ENCODE peak calls at places on chromosomes 12 and 14, in nine cellular contexts. One of them, this sample, is unnamed.

GRCh38 chr14:68397827-68398226 is 395.0 kb downstream of the ZFP36L1 start:
- DNase-seq in fibroblast of lung: peak; percentile 82
- DNase-seq in CD4-positive, alpha-beta T cell: no peak
- DNase-seq in heart right ventricle: no peak
- DNase-seq in endodermal cell: no peak
- DNase-seq in MM.1S: no peak
- DNase-seq in Peyer's patch: no peak
- DNase-seq in GM06990: no peak
- DNase-seq in neural progenitor cell: no peak
- DNase-seq in this sample: peak; percentile 73

GRCh38 chr12:104669851-104670337 is 213.1 kb downstream of the CHST11 start:
- DNase-seq in fibroblast of lung: peak; percentile 66
- DNase-seq in CD4-positive, alpha-beta T cell: peak; percentile 11
- DNase-seq in heart right ventricle: peak; percentile 56
- DNase-seq in endodermal cell: peak; percentile 65
- DNase-seq in MM.1S: peak; percentile 26
- DNase-seq in Peyer's patch: no peak
- DNase-seq in GM06990: peak; percentile 76
- DNase-seq in neural progenitor cell: no peak
- DNase-seq in this sample: no peak

GRCh38 chr14:71533396-71533795 is 398.8 kb upstream of the RGS6 start:
- DNase-seq in fibroblast of lung: peak; percentile 88
- DNase-seq in CD4-positive, alpha-beta T cell: no peak
- DNase-seq in heart right ventricle: no peak
- DNase-seq in endodermal cell: no peak
- DNase-seq in MM.1S: no peak
- DNase-seq in Peyer's patch: no peak
- DNase-seq in GM06990: no peak
- DNase-seq in neural progenitor cell: no peak
- DNase-seq in this sample: no peak

GRCh38 chr14:72610096-72610830 is 283.6 kb downstream of the DPF3 start:
- DNase-seq in fibroblast of lung: no peak
- DNase-seq in CD4-positive, alpha-beta T cell: no peak
- DNase-seq in heart right ventricle: no peak
- DNase-seq in endodermal cell: peak; percentile 20
- DNase-seq in MM.1S: no peak
- DNase-seq in Peyer's patch: no peak
- DNase-seq in GM06990: no peak
- DNase-seq in neural progenitor cell: no peak
- DNase-seq in this sample: no peak

GRCh38 chr14:46344327-46344937 is 307.1 kb downstream of the RPL10L start:
- DNase-seq in fibroblast of lung: peak; percentile 10
- DNase-seq in CD4-positive, alpha-beta T cell: no peak
- DNase-seq in heart right ventricle: no peak
- DNase-seq in endodermal cell: peak; percentile 62
- DNase-seq in MM.1S: peak; percentile 44
- DNase-seq in Peyer's patch: no peak
- DNase-seq in GM06990: no peak
- DNase-seq in neural progenitor cell: peak; percentile 66
- DNase-seq in this sample: no peak

GRCh38 chr12:46572644-46573630 is 200.4 kb upstream of the SLC38A2 start:
- DNase-seq in fibroblast of lung: no peak
- DNase-seq in CD4-positive, alpha-beta T cell: no peak
- DNase-seq in heart right ventricle: no peak
- DNase-seq in endodermal cell: no peak
- DNase-seq in MM.1S: no peak
- DNase-seq in Peyer's patch: no peak
- DNase-seq in GM06990: no peak
- DNase-seq in neural progenitor cell: no peak
- DNase-seq in this sample: no peak

GRCh38 chr14:45361727-45362126 is 108.7 kb upstream of the MIS18BP1 start:
- DNase-seq in fibroblast of lung: peak; percentile 1
- DNase-seq in CD4-positive, alpha-beta T cell: no peak
- DNase-seq in heart right ventricle: no peak
- DNase-seq in endodermal cell: no peak
- DNase-seq in MM.1S: no peak
- DNase-seq in Peyer's patch: no peak
- DNase-seq in GM06990: no peak
- DNase-seq in neural progenitor cell: no peak
- DNase-seq in this sample: no peak

GRCh38 chr12:1830981-1831930 is 10.9 kb downstream of the LRTM2 start:
- DNase-seq in fibroblast of lung: peak; percentile 54
- DNase-seq in CD4-positive, alpha-beta T cell: no peak
- DNase-seq in heart right ventricle: peak; percentile 61
- DNase-seq in endodermal cell: peak; percentile 97
- DNase-seq in MM.1S: peak; percentile 25
- DNase-seq in Peyer's patch: no peak
- DNase-seq in GM06990: no peak
- DNase-seq in neural progenitor cell: peak; percentile 95
- DNase-seq in this sample: no peak

GRCh38 chr14:99995700-99996356 is 69.4 kb upstream of the EVL start:
- DNase-seq in fibroblast of lung: peak; percentile 28
- DNase-seq in CD4-positive, alpha-beta T cell: peak; percentile 48
- DNase-seq in heart right ventricle: peak; percentile 58
- DNase-seq in endodermal cell: peak; percentile 91
- DNase-seq in MM.1S: peak; percentile 64
- DNase-seq in Peyer's patch: peak; percentile 59
- DNase-seq in GM06990: peak; percentile 57
- DNase-seq in neural progenitor cell: peak; percentile 76
- DNase-seq in this sample: no peak

GRCh38 chr12:121805171-121805687 is 1.4 kb downstream of the SETD1B start:
- DNase-seq in fibroblast of lung: no peak
- DNase-seq in CD4-positive, alpha-beta T cell: no peak
- DNase-seq in heart right ventricle: no peak
- DNase-seq in endodermal cell: peak; percentile 77
- DNase-seq in MM.1S: no peak
- DNase-seq in Peyer's patch: peak; percentile 58
- DNase-seq in GM06990: no peak
- DNase-seq in neural progenitor cell: peak; percentile 52
- DNase-seq in this sample: no peak

GRCh38 chr12:47777741-47778558 is 4.9 kb downstream of the SLC48A1 start:
- DNase-seq in fibroblast of lung: no peak
- DNase-seq in CD4-positive, alpha-beta T cell: no peak
- DNase-seq in heart right ventricle: no peak
- DNase-seq in endodermal cell: no peak
- DNase-seq in MM.1S: no peak
- DNase-seq in Peyer's patch: no peak
- DNase-seq in GM06990: no peak
- DNase-seq in neural progenitor cell: no peak
- DNase-seq in this sample: no peak

GRCh38 chr12:118035194-118036041 is 18.9 kb downstream of the RFC5 start:
- DNase-seq in fibroblast of lung: peak; percentile 31
- DNase-seq in CD4-positive, alpha-beta T cell: no peak
- DNase-seq in heart right ventricle: no peak
- DNase-seq in endodermal cell: peak; percentile 70
- DNase-seq in MM.1S: peak; percentile 13
- DNase-seq in Peyer's patch: no peak
- DNase-seq in GM06990: peak; percentile 81
- DNase-seq in neural progenitor cell: peak; percentile 5
- DNase-seq in this sample: no peak

GRCh38 chr12:112858776-112859175 is 48.0 kb upstream of the OAS1 start:
- DNase-seq in fibroblast of lung: no peak
- DNase-seq in CD4-positive, alpha-beta T cell: no peak
- DNase-seq in heart right ventricle: no peak
- DNase-seq in endodermal cell: no peak
- DNase-seq in MM.1S: no peak
- DNase-seq in Peyer's patch: no peak
- DNase-seq in GM06990: no peak
- DNase-seq in neural progenitor cell: no peak
- DNase-seq in this sample: no peak

GRCh38 chr14:104142136-104143041 is 4.0 kb downstream of the KIF26A start:
- DNase-seq in fibroblast of lung: no peak
- DNase-seq in CD4-positive, alpha-beta T cell: peak; percentile 3
- DNase-seq in heart right ventricle: no peak
- DNase-seq in endodermal cell: peak; percentile 26
- DNase-seq in MM.1S: no peak
- DNase-seq in Peyer's patch: peak; percentile 22
- DNase-seq in GM06990: no peak
- DNase-seq in neural progenitor cell: no peak
- DNase-seq in this sample: no peak
- TF ChIP-seq CTCF in fibroblast of lung: no peak
- TF ChIP-seq CTCF in CD4-positive, alpha-beta T cell: no peak
- TF ChIP-seq CTCF in heart right ventricle: no peak
- TF ChIP-seq CTCF in endodermal cell: no peak
- TF ChIP-seq CTCF in MM.1S: no peak
- TF ChIP-seq CTCF in Peyer's patch: no peak
- TF ChIP-seq CTCF in GM06990: no peak
- TF ChIP-seq CTCF in neural progenitor cell: no peak
- TF ChIP-seq CTCF in this sample: no peak

DNA sequence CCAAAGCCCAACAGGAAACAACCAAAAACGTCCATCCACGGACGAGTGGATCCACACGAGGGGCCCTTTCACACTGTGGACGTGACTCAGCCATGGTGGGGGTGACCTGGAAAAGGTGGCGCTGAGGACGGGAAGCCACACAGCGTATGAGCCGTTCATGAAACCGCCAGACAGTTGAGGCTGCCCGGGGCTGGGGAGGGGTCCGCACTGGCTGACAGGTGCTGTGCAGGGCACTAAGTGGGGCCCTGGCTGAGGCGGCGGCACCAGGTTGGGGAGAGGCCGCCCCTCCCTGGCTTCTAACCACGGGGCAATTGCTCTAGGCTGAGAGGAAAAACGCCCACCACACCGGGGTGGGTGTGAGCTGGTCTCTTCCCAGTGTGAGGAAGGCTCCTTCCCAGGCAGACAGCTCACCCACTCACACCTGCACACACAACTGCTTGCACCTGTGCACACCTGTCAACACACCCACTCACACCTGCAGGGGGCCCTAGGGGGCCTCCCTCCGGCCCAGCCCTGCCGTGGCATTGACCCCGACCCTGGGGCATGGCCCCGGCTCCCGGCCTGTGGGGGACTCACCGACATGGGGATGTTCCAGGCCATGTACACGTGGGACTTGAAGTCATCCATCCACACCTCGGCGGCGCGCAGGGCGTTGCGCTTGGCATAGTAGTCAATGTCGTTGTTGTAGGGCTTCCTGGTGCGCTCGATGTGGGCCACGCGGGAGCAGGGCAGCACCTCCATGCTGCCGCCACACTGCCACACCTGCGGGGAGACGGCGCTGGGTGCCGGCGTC is 58.9 kb downstream of the NOC4L start:
- DNase-seq in fibroblast of lung: no peak
- DNase-seq in CD4-positive, alpha-beta T cell: no peak
- DNase-seq in heart right ventricle: no peak
- DNase-seq in endodermal cell: no peak
- DNase-seq in MM.1S: no peak
- DNase-seq in Peyer's patch: no peak
- DNase-seq in GM06990: no peak
- DNase-seq in neural progenitor cell: no peak
- DNase-seq in this sample: no peak
- H3K27me3 ChIP-seq in fibroblast of lung: peaks cover 21% of the 10 kb centered on the region
- H3K27me3 ChIP-seq in CD4-positive, alpha-beta T cell: peaks cover 31% of the 10 kb centered on the region
- H3K27me3 ChIP-seq in heart right ventricle: peaks cover 85% of the 10 kb centered on the region
- H3K27me3 ChIP-seq in endodermal cell: no peaks in the 10 kb centered on the region
- H3K27me3 ChIP-seq in MM.1S: peaks cover 21% of the 10 kb centered on the region
- H3K27me3 ChIP-seq in Peyer's patch: peaks cover 8% of the 10 kb centered on the region
- H3K27me3 ChIP-seq in GM06990: no peaks in the 10 kb centered on the region
- H3K27me3 ChIP-seq in neural progenitor cell: peaks cover 81% of the 10 kb centered on the region
- H3K27me3 ChIP-seq in this sample: peaks cover 33% of the 10 kb centered on the region

GRCh38 chr12:10169094-10169493 is 2.8 kb downstream of the OLR1 start:
- DNase-seq in fibroblast of lung: peak; percentile 34
- DNase-seq in CD4-positive, alpha-beta T cell: no peak
- DNase-seq in heart right ventricle: no peak
- DNase-seq in endodermal cell: no peak
- DNase-seq in MM.1S: no peak
- DNase-seq in Peyer's patch: no peak
- DNase-seq in GM06990: no peak
- DNase-seq in neural progenitor cell: no peak
- DNase-seq in this sample: no peak

GRCh38 chr12:10170199-10170598 is 1.7 kb downstream of the OLR1 start:
- DNase-seq in fibroblast of lung: no peak
- DNase-seq in CD4-positive, alpha-beta T cell: no peak
- DNase-seq in heart right ventricle: no peak
- DNase-seq in endodermal cell: no peak
- DNase-seq in MM.1S: no peak
- DNase-seq in Peyer's patch: no peak
- DNase-seq in GM06990: no peak
- DNase-seq in neural progenitor cell: no peak
- DNase-seq in this sample: no peak

GRCh38 chr12:10174986-10175614 is 3.2 kb upstream of the OLR1 start:
- DNase-seq in fibroblast of lung: no peak
- DNase-seq in CD4-positive, alpha-beta T cell: no peak
- DNase-seq in heart right ventricle: no peak
- DNase-seq in endodermal cell: no peak
- DNase-seq in MM.1S: no peak
- DNase-seq in Peyer's patch: no peak
- DNase-seq in GM06990: no peak
- DNase-seq in neural progenitor cell: no peak
- DNase-seq in this sample: no peak

GRCh38 chr12:10175849-10176641 is 2.8 kb upstream of the TMEM52B start:
- DNase-seq in fibroblast of lung: no peak
- DNase-seq in CD4-positive, alpha-beta T cell: no peak
- DNase-seq in heart right ventricle: no peak
- DNase-seq in endodermal cell: no peak
- DNase-seq in MM.1S: no peak
- DNase-seq in Peyer's patch: no peak
- DNase-seq in GM06990: no peak
- DNase-seq in neural progenitor cell: no peak
- DNase-seq in this sample: no peak

GRCh38 chr12:10171954-10172353 is at the start of gene OLR1:
- DNase-seq in fibroblast of lung: peak; percentile 30
- DNase-seq in CD4-positive, alpha-beta T cell: no peak
- DNase-seq in heart right ventricle: no peak
- DNase-seq in endodermal cell: no peak
- DNase-seq in MM.1S: no peak
- DNase-seq in Peyer's patch: no peak
- DNase-seq in GM06990: no peak
- DNase-seq in neural progenitor cell: no peak
- DNase-seq in this sample: no peak
- TF ChIP-seq CTCF in fibroblast of lung: no peak
- TF ChIP-seq CTCF in CD4-positive, alpha-beta T cell: no peak
- TF ChIP-seq CTCF in heart right ventricle: no peak
- TF ChIP-seq CTCF in endodermal cell: no peak
- TF ChIP-seq CTCF in MM.1S: no peak
- TF ChIP-seq CTCF in Peyer's patch: no peak
- TF ChIP-seq CTCF in GM06990: no peak
- TF ChIP-seq CTCF in neural progenitor cell: no peak
- TF ChIP-seq CTCF in this sample: no peak

GRCh38 chr12:132396657-132397056 is 67.3 kb upstream of the GALNT9 start:
- DNase-seq in fibroblast of lung: no peak
- DNase-seq in CD4-positive, alpha-beta T cell: no peak
- DNase-seq in heart right ventricle: no peak
- DNase-seq in endodermal cell: no peak
- DNase-seq in MM.1S: no peak
- DNase-seq in Peyer's patch: no peak
- DNase-seq in GM06990: no peak
- DNase-seq in neural progenitor cell: no peak
- DNase-seq in this sample: no peak
- H3K27me3 ChIP-seq in fibroblast of lung: no peaks in the 10 kb centered on the region
- H3K27me3 ChIP-seq in CD4-positive, alpha-beta T cell: peaks cover 25% of the 10 kb centered on the region
- H3K27me3 ChIP-seq in heart right ventricle: peaks cover 71% of the 10 kb centered on the region
- H3K27me3 ChIP-seq in endodermal cell: no peaks in the 10 kb centered on the region
- H3K27me3 ChIP-seq in MM.1S: peaks cover 25% of the 10 kb centered on the region
- H3K27me3 ChIP-seq in Peyer's patch: peaks cover 10% of the 10 kb centered on the region
- H3K27me3 ChIP-seq in GM06990: no peaks in the 10 kb centered on the region
- H3K27me3 ChIP-seq in neural progenitor cell: peaks cover 86% of the 10 kb centered on the region
- H3K27me3 ChIP-seq in this sample: peaks cover 17% of the 10 kb centered on the region

GRCh38 chr12:89706551-89707348 is 1.9 kb downstream of the ATP2B1 start:
- DNase-seq in fibroblast of lung: peak; percentile 26
- DNase-seq in CD4-positive, alpha-beta T cell: no peak
- DNase-seq in heart right ventricle: peak; percentile 19
- DNase-seq in endodermal cell: peak; percentile 58
- DNase-seq in MM.1S: no peak
- DNase-seq in Peyer's patch: no peak
- DNase-seq in GM06990: peak; percentile 30
- DNase-seq in neural progenitor cell: peak; percentile 49
- DNase-seq in this sample: no peak
- TF ChIP-seq CTCF in fibroblast of lung: no peak
- TF ChIP-seq CTCF in CD4-positive, alpha-beta T cell: no peak
- TF ChIP-seq CTCF in heart right ventricle: no peak
- TF ChIP-seq CTCF in endodermal cell: no peak
- TF ChIP-seq CTCF in MM.1S: no peak
- TF ChIP-seq CTCF in Peyer's patch: no peak
- TF ChIP-seq CTCF in GM06990: peak; percentile 10
- TF ChIP-seq CTCF in neural progenitor cell: no peak
- TF ChIP-seq CTCF in this sample: no peak